ENCODE peak calls at places on chromosome 12, in eight cellular contexts. One of them, this sample, is unnamed.

GRCh38 chr12:12088761-12089160 is 18.0 kb downstream of the BCL2L14 start:
- DNase-seq in stimulated activated CD4-positive, alpha-beta T cell treated with anti-CD3 and anti-CD28 coated beads, TNF-alpha, amount 100 ng/mL, for 48 hours: no peak
- DNase-seq in choroid plexus epithelial cell: no peak
- DNase-seq in SW 1271: no peak
- DNase-seq in memory B cell: no peak
- DNase-seq in activated CD8-positive, alpha-beta memory T cell treated with anti-CD3 and anti-CD28 coated beads for 24 hours: peak
- DNase-seq in lower lobe of right lung: no peak
- DNase-seq in heart left ventricle: no peak
- DNase-seq in this sample: no peak

GRCh38 chr12:42716521-42716920 is 127.0 kb upstream of the PRICKLE1 start:
- DNase-seq in stimulated activated CD4-positive, alpha-beta T cell treated with anti-CD3 and anti-CD28 coated beads, TNF-alpha, amount 100 ng/mL, for 48 hours: no peak
- DNase-seq in choroid plexus epithelial cell: peak
- DNase-seq in SW 1271: no peak
- DNase-seq in memory B cell: no peak
- DNase-seq in activated CD8-positive, alpha-beta memory T cell treated with anti-CD3 and anti-CD28 coated beads for 24 hours: no peak
- DNase-seq in lower lobe of right lung: no peak
- DNase-seq in heart left ventricle: no peak
- DNase-seq in this sample: no peak

GRCh38 chr12:116125981-116126566 is 151.4 kb downstream of the MED13L start:
- DNase-seq in stimulated activated CD4-positive, alpha-beta T cell treated with anti-CD3 and anti-CD28 coated beads, TNF-alpha, amount 100 ng/mL, for 48 hours: no peak
- DNase-seq in choroid plexus epithelial cell: no peak
- DNase-seq in SW 1271: no peak
- DNase-seq in memory B cell: no peak
- DNase-seq in activated CD8-positive, alpha-beta memory T cell treated with anti-CD3 and anti-CD28 coated beads for 24 hours: no peak
- DNase-seq in lower lobe of right lung: peak
- DNase-seq in heart left ventricle: no peak
- DNase-seq in this sample: no peak

GRCh38 chr12:13976880-13977279 is 4.5 kb downstream of the GRIN2B start:
- DNase-seq in stimulated activated CD4-positive, alpha-beta T cell treated with anti-CD3 and anti-CD28 coated beads, TNF-alpha, amount 100 ng/mL, for 48 hours: no peak
- DNase-seq in choroid plexus epithelial cell: no peak
- DNase-seq in SW 1271: no peak
- DNase-seq in memory B cell: no peak
- DNase-seq in activated CD8-positive, alpha-beta memory T cell treated with anti-CD3 and anti-CD28 coated beads for 24 hours: no peak
- DNase-seq in lower lobe of right lung: no peak
- DNase-seq in heart left ventricle: no peak
- DNase-seq in this sample: no peak

GRCh38 chr12:11652351-11653040 is 3.0 kb downstream of the ETV6 start:
- DNase-seq in stimulated activated CD4-positive, alpha-beta T cell treated with anti-CD3 and anti-CD28 coated beads, TNF-alpha, amount 100 ng/mL, for 48 hours: no peak
- DNase-seq in choroid plexus epithelial cell: peak
- DNase-seq in SW 1271: no peak
- DNase-seq in memory B cell: peak
- DNase-seq in activated CD8-positive, alpha-beta memory T cell treated with anti-CD3 and anti-CD28 coated beads for 24 hours: no peak
- DNase-seq in lower lobe of right lung: peak
- DNase-seq in heart left ventricle: peak
- DNase-seq in this sample: peak

GRCh38 chr12:67382206-67382871 is 113.2 kb downstream of the CAND1 start:
- DNase-seq in stimulated activated CD4-positive, alpha-beta T cell treated with anti-CD3 and anti-CD28 coated beads, TNF-alpha, amount 100 ng/mL, for 48 hours: no peak
- DNase-seq in choroid plexus epithelial cell: peak
- DNase-seq in SW 1271: no peak
- DNase-seq in memory B cell: no peak
- DNase-seq in activated CD8-positive, alpha-beta memory T cell treated with anti-CD3 and anti-CD28 coated beads for 24 hours: no peak
- DNase-seq in lower lobe of right lung: no peak
- DNase-seq in heart left ventricle: no peak
- DNase-seq in this sample: no peak

GRCh38 chr12:113056631-113057488 is at the start of gene DTX1:
- DNase-seq in stimulated activated CD4-positive, alpha-beta T cell treated with anti-CD3 and anti-CD28 coated beads, TNF-alpha, amount 100 ng/mL, for 48 hours: no peak
- DNase-seq in choroid plexus epithelial cell: no peak
- DNase-seq in SW 1271: no peak
- DNase-seq in memory B cell: peak
- DNase-seq in activated CD8-positive, alpha-beta memory T cell treated with anti-CD3 and anti-CD28 coated beads for 24 hours: peak
- DNase-seq in lower lobe of right lung: no peak
- DNase-seq in heart left ventricle: peak
- DNase-seq in this sample: no peak

GRCh38 chr12:13252024-13252423 is 55.5 kb downstream of the EMP1 start:
- DNase-seq in stimulated activated CD4-positive, alpha-beta T cell treated with anti-CD3 and anti-CD28 coated beads, TNF-alpha, amount 100 ng/mL, for 48 hours: no peak
- DNase-seq in choroid plexus epithelial cell: no peak
- DNase-seq in SW 1271: no peak
- DNase-seq in memory B cell: no peak
- DNase-seq in activated CD8-positive, alpha-beta memory T cell treated with anti-CD3 and anti-CD28 coated beads for 24 hours: no peak
- DNase-seq in lower lobe of right lung: no peak
- DNase-seq in heart left ventricle: no peak
- DNase-seq in this sample: no peak